ENCODE peak calls at places on chromosome 18, in eight cellular contexts. G is thoracic aorta; N is NCI-H774; H is NCI-H187; J is HT1080; W is A549; K is DMS 273 treated with DMSO at 0.1 percent for 48 hours; Z is central memory CD4-positive, alpha-beta T cell. R is an unnamed sample.

GRCh38 chr18:58028109-58028784 is 15.8 kb upstream of the NEDD4L start:
- DNase-seq in J (no peak), Z (no peak), K (no peak), W (no peak), N (no peak), H (no peak), G (no peak), R (no peak)

GRCh38 chr18:48953096-48953706 is 2.4 kb upstream of the SMAD7 start:
- DNase-seq in H (no peak), K (no peak), G (no peak), W (no peak), N (no peak), Z (peak), J (no peak), R (no peak)

GRCh38 chr18:22674300-22674699 is 256.6 kb upstream of the CTAGE1 start:
- DNase-seq in N (no peak), J (peak), Z (no peak), K (no peak), G (no peak), H (no peak), W (peak), R (no peak)

GRCh38 chr18:77749189-77749588 is 499.5 kb downstream of the GALR1 start:
- DNase-seq in G (no peak), W (peak), K (no peak), H (no peak), N (peak), Z (no peak), J (peak), R (no peak)

GRCh38 chr18:48319796-48320638 is 89.2 kb downstream of the ZBTB7C start:
- DNase-seq in G (no peak), J (peak), H (no peak), K (no peak), Z (no peak), W (no peak), N (peak), R (no peak)

GRCh38 chr18:55280515-55280914 is 307.5 kb downstream of the TCF4 start:
- DNase-seq in G (no peak), J (no peak), W (no peak), N (no peak), H (no peak), Z (no peak), K (peak), R (no peak)

GRCh38 chr18:56421641-56422040 is 216.8 kb downstream of the TXNL1 start:
- DNase-seq in H (no peak), J (peak), G (no peak), N (no peak), W (no peak), K (no peak), Z (no peak), R (no peak)

GRCh38 chr18:74456409-74457042 is 582 bp downstream of the DIPK1C start:
- DNase-seq in J (no peak), W (no peak), K (no peak), N (no peak), H (no peak), G (no peak), Z (no peak), R (no peak)

GRCh38 chr18:31185551-31185950 is 22.9 kb upstream of the DSC1 start:
- DNase-seq in H (no peak), J (peak), N (no peak), Z (no peak), W (peak), G (no peak), K (no peak), R (no peak)

GRCh38 chr18:22300665-22301636 is 116.8 kb downstream of the CTAGE1 start:
- DNase-seq in H (no peak), G (no peak), Z (no peak), W (no peak), N (no peak), K (no peak), J (peak), R (no peak)

GRCh38 chr18:36889316-36889715 is 60.4 kb downstream of the KIAA1328 start:
- DNase-seq in Z (no peak), H (no peak), G (no peak), W (no peak), N (no peak), J (no peak), K (no peak), R (no peak)

GRCh38 chr18:66993492-66993891 is 389.6 kb upstream of the CDH19 start:
- DNase-seq in N (no peak), K (no peak), Z (no peak), J (peak), H (no peak), G (no peak), W (peak), R (no peak)

GRCh38 chr18:9719421-9719981 is 11.4 kb downstream of the RAB31 start:
- DNase-seq in G (no peak), K (no peak), Z (no peak), J (peak), N (no peak), H (no peak), W (peak), R (no peak)

GRCh38 chr18:48838921-48839818 is 111.6 kb downstream of the SMAD7 start:
- DNase-seq in J (peak), G (no peak), N (no peak), Z (no peak), H (no peak), W (no peak), K (no peak), R (no peak)

GRCh38 chr18:50633992-50634391 is 74.1 kb downstream of the MAPK4 start:
- DNase-seq in N (no peak), G (no peak), W (no peak), Z (no peak), K (no peak), H (no peak), J (no peak), R (no peak)

GRCh38 chr18:68263481-68263880 is 451.4 kb downstream of the TMX3 start:
- DNase-seq in K (no peak), H (no peak), Z (no peak), J (peak), G (no peak), N (no peak), W (no peak), R (no peak)

GRCh38 chr18:74899554-74899953 is 301.9 kb downstream of the ZNF407 start:
- DNase-seq in N (no peak), W (no peak), J (peak), H (no peak), G (no peak), Z (no peak), K (no peak), R (no peak)

GRCh38 chr18:3892141-3892540 is 442.2 kb downstream of the TGIF1 start:
- DNase-seq in H (no peak), G (no peak), J (peak), W (no peak), K (no peak), Z (no peak), N (no peak), R (no peak)

GRCh38 chr18:73381361-73382031 is 513.7 kb upstream of the NETO1 start:
- DNase-seq in W (no peak), K (no peak), N (no peak), H (no peak), Z (no peak), G (no peak), J (no peak), R (no peak)

GRCh38 chr18:59697236-59697932 is at the start of gene CCBE1:
- DNase-seq in K (peak), H (no peak), J (peak), Z (no peak), G (no peak), N (peak), W (peak), R (no peak)

GRCh38 chr18:41887100-41887499 is 67.9 kb upstream of the PIK3C3 start:
- DNase-seq in Z (no peak), K (no peak), N (no peak), H (no peak), J (no peak), G (no peak), W (no peak), R (no peak)

GRCh38 chr18:56563568-56563967 is 74.8 kb downstream of the TXNL1 start:
- DNase-seq in G (no peak), N (no peak), K (no peak), Z (no peak), W (peak), J (peak), H (no peak), R (no peak)

GRCh38 chr18:58687871-58688308 is 16.6 kb downstream of the MALT1 start:
- DNase-seq in Z (peak), G (no peak), W (no peak), K (no peak), H (no peak), N (no peak), J (no peak), R (no peak)

GRCh38 chr18:55781481-55781957 is 193.5 kb upstream of the TCF4 start:
- DNase-seq in G (no peak), K (peak), J (peak), H (peak), N (peak), W (peak), Z (no peak), R (peak)

GRCh38 chr18:2086439-2086838 is 484.9 kb downstream of the METTL4 start:
- DNase-seq in J (no peak), N (no peak), Z (no peak), K (no peak), G (no peak), W (no peak), H (no peak), R (no peak)

GRCh38 chr18:6731197-6731596 is 1.7 kb downstream of the ARHGAP28 start:
- DNase-seq in J (no peak), H (no peak), K (peak), N (no peak), G (no peak), Z (no peak), W (no peak), R (no peak)

GRCh38 chr18:59220164-59220783 is 316 bp downstream of the GRP start:
- DNase-seq in Z (no peak), J (no peak), N (no peak), W (no peak), H (no peak), K (no peak), G (no peak), R (no peak)